ENCODE peak calls at places on chromosomes 5 and 9, in five cellular contexts. N is MG63; R is body of pancreas; H is effector memory CD4-positive, alpha-beta T cell; O is stomach. B is an unnamed sample. For H3K27me3, the result is how much of the 10 kb centered on the place peaks cover.

GRCh38 chr5:95035891-95036675 is 248.8 kb downstream of the MCTP1 start:
- DNase-seq in R (no peak), H (no peak), O (no peak), N (no peak), B (no peak)

GRCh38 chr5:74433255-74434123 is 207.0 kb downstream of the ENC1 start:
- DNase-seq in H (no peak), N (no peak), R (no peak), O (no peak), B (no peak)

GRCh38 chr5:139012170-139012569 is 137.0 kb upstream of the LRRTM2 start:
- DNase-seq in O (no peak), H (no peak), N (no peak), R (no peak), B (no peak)

GRCh38 chr9:117407436-117408022 is 7.3 kb downstream of the ASTN2 start:
- DNase-seq in O (no peak), N (no peak), R (no peak), H (no peak), B (no peak)

GRCh38 chr5:5320062-5320805 is 102.2 kb upstream of the ICE1 start:
- DNase-seq in R (no peak), H (no peak), O (no peak), N (no peak), B (no peak)

GRCh38 chr5:125521289-125521688 is 774.9 kb upstream of the ZNF608 start:
- DNase-seq in H (no peak), O (no peak), R (no peak), N (no peak), B (no peak)

GRCh38 chr9:126496181-126496576 is 117.5 kb upstream of the LMX1B start:
- DNase-seq in N (no peak), O (no peak), H (no peak), R (no peak), B (no peak)

GRCh38 chr5:26482817-26483375 is 555.5 kb downstream of the CDH9 start:
- DNase-seq in R (peak), N (peak), H (no peak), O (no peak), B (no peak)

GRCh38 chr5:72459089-72459661 is 48.0 kb downstream of the ZNF366 start:
- DNase-seq in R (no peak), H (no peak), N (no peak), O (no peak), B (no peak)

GRCh38 chr5:97425511-97425910 is 242.5 kb upstream of the RIOK2 start:
- DNase-seq in O (no peak), R (no peak), N (no peak), H (no peak), B (no peak)

DNA sequence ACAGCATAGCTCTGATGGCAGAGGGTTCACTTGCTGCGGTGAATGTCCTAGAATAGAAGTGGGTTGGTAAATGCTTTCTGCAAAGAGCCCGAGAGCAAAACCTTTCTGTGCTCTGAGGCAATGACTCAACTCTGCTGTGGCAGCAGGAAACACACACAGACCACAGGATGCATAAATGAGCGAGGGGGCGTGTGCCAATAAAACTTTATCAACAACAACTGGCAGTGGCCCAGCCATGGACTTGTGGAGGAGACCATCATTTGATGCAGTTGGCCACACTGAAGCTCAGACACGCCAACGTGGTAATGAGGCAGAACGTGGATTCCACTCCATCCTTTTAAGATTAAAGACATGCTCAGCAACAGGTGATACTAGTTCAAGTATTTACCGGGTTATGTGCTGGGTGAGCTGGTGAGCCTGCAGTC is 6.8 kb downstream of the MRPL36 start:
- DNase-seq in N (peak), H (peak), O (peak), R (no peak), B (no peak)
- H3K4me3 ChIP-seq in N (no peak), H (peak), O (no peak), R (no peak), B (no peak)

DNA sequence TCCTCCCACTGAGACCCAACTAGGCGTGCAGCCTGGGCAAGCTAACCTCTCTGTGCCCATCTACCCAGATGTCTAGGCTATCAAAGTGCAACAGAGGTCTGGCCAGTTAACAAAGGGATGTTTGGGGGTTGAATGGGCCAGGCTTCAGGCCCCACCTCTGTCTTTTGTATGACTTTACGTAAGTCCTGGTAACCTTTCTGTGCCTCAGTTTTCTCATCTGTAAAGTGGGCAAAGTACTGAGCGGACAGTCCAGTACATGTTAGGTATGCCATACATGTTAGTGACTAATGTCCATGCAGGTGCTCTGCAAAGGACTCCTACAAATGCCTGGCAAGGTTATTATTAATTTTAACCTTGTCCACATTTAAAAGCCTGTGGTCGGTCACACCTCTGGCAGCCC is 14.0 kb downstream of the NR5A1 start:
- DNase-seq in N (no peak), H (no peak), R (no peak), O (no peak), B (no peak)
- H3K27me3 ChIP-seq in N (under half), H (under half), R (under half), O (under half), B (half or more)

GRCh38 chr5:78547731-78548189 is 100.8 kb downstream of the LHFPL2 start:
- DNase-seq in R (peak), H (no peak), O (no peak), N (peak), B (peak)
- H3K4me3 ChIP-seq in R (no peak), H (no peak), O (no peak), N (no peak), B (no peak)

GRCh38 chr9:135101068-135101410 is 13.6 kb downstream of the OLFM1 start:
- DNase-seq in R (no peak), O (no peak), N (no peak), H (no peak), B (no peak)
- H3K27me3 ChIP-seq in R (under half), O (under half), N (under half), H (under half), B (under half)

GRCh38 chr9:1051286-1052118 is 1.3 kb downstream of the DMRT2 start:
- DNase-seq in O (peak), H (no peak), R (peak), N (peak), B (peak)

GRCh38 chr9:1053848-1054365 is 3.8 kb downstream of the DMRT2 start:
- DNase-seq in O (no peak), H (no peak), R (no peak), N (no peak), B (no peak)

GRCh38 chr9:1055156-1055555 is 5.0 kb downstream of the DMRT2 start:
- DNase-seq in N (no peak), R (no peak), H (no peak), O (no peak), B (no peak)

GRCh38 chr9:1052119-1052907 is 2.2 kb downstream of the DMRT2 start:
- DNase-seq in N (no peak), R (no peak), H (no peak), O (no peak), B (no peak)

GRCh38 chr9:1052908-1053590 is 2.9 kb downstream of the DMRT2 start:
- DNase-seq in H (no peak), O (no peak), R (no peak), N (no peak), B (no peak)
- H3K4me3 ChIP-seq in H (no peak), O (no peak), R (no peak), N (no peak), B (peak)